ENCODE peak calls at places on chromosome 2, in nine cellular contexts. One of them, this sample, is unnamed. For H3K4me1 and H3K36me3, the result is how much of the 10 kb centered on the place peaks cover.

GRCh38 chr2:99571609-99572344 is 82.0 kb upstream of the REV1 start:
- DNase-seq in CD8-positive, alpha-beta memory T cell: no peak
- DNase-seq in adrenal gland: no peak
- DNase-seq in GM23338: no peak
- DNase-seq in CD8-positive, alpha-beta T cell: no peak
- DNase-seq in heart left ventricle: no peak
- DNase-seq in colonic mucosa: no peak
- DNase-seq in upper lobe of right lung: no peak
- DNase-seq in Peyer's patch: no peak
- DNase-seq in this sample: no peak

GRCh38 chr2:60958800-60959199 is 58.7 kb upstream of the PEX13 start:
- DNase-seq in heart left ventricle: no peak
- DNase-seq in adrenal gland: no peak
- DNase-seq in CD8-positive, alpha-beta memory T cell: no peak
- DNase-seq in CD8-positive, alpha-beta T cell: no peak
- DNase-seq in upper lobe of right lung: no peak
- DNase-seq in Peyer's patch: no peak
- DNase-seq in GM23338: no peak
- DNase-seq in colonic mucosa: no peak
- DNase-seq in this sample: no peak

GRCh38 chr2:188187726-188188125 is 103.9 kb upstream of the GULP1 start:
- DNase-seq in upper lobe of right lung: no peak
- DNase-seq in heart left ventricle: no peak
- DNase-seq in colonic mucosa: no peak
- DNase-seq in Peyer's patch: no peak
- DNase-seq in CD8-positive, alpha-beta T cell: no peak
- DNase-seq in GM23338: no peak
- DNase-seq in CD8-positive, alpha-beta memory T cell: no peak
- DNase-seq in adrenal gland: no peak
- DNase-seq in this sample: no peak

GRCh38 chr2:235227607-235228006 is 266.2 kb upstream of the AGAP1 start:
- DNase-seq in adrenal gland: no peak
- DNase-seq in CD8-positive, alpha-beta T cell: no peak
- DNase-seq in GM23338: no peak
- DNase-seq in colonic mucosa: no peak
- DNase-seq in heart left ventricle: no peak
- DNase-seq in CD8-positive, alpha-beta memory T cell: no peak
- DNase-seq in upper lobe of right lung: no peak
- DNase-seq in Peyer's patch: no peak
- DNase-seq in this sample: no peak

GRCh38 chr2:132965469-132965868 is 295.5 kb upstream of the LYPD1 start:
- DNase-seq in colonic mucosa: no peak
- DNase-seq in GM23338: no peak
- DNase-seq in heart left ventricle: no peak
- DNase-seq in CD8-positive, alpha-beta memory T cell: no peak
- DNase-seq in adrenal gland: no peak
- DNase-seq in Peyer's patch: no peak
- DNase-seq in CD8-positive, alpha-beta T cell: no peak
- DNase-seq in upper lobe of right lung: no peak
- DNase-seq in this sample: no peak

GRCh38 chr2:236271851-236272250 is 7.6 kb upstream of the ASB18 start:
- DNase-seq in GM23338: no peak
- DNase-seq in adrenal gland: no peak
- DNase-seq in heart left ventricle: no peak
- DNase-seq in Peyer's patch: no peak
- DNase-seq in CD8-positive, alpha-beta memory T cell: no peak
- DNase-seq in CD8-positive, alpha-beta T cell: no peak
- DNase-seq in colonic mucosa: no peak
- DNase-seq in upper lobe of right lung: no peak
- DNase-seq in this sample: no peak

GRCh38 chr2:145984541-145984940 is 1464.6 kb upstream of the ZEB2 start:
- DNase-seq in Peyer's patch: no peak
- DNase-seq in CD8-positive, alpha-beta memory T cell: no peak
- DNase-seq in CD8-positive, alpha-beta T cell: no peak
- DNase-seq in heart left ventricle: no peak
- DNase-seq in adrenal gland: no peak
- DNase-seq in GM23338: no peak
- DNase-seq in upper lobe of right lung: no peak
- DNase-seq in colonic mucosa: no peak
- DNase-seq in this sample: no peak

GRCh38 chr2:219269362-219270054 is 9.7 kb upstream of the DNAJB2 start:
- DNase-seq in colonic mucosa: peak
- DNase-seq in adrenal gland: peak
- DNase-seq in heart left ventricle: no peak
- DNase-seq in CD8-positive, alpha-beta T cell: no peak
- DNase-seq in CD8-positive, alpha-beta memory T cell: no peak
- DNase-seq in GM23338: no peak
- DNase-seq in upper lobe of right lung: peak
- DNase-seq in Peyer's patch: no peak
- DNase-seq in this sample: no peak

GRCh38 chr2:85584857-85585780 is 888 bp downstream of the VAMP5 start:
- DNase-seq in CD8-positive, alpha-beta T cell: peak
- DNase-seq in GM23338: peak
- DNase-seq in colonic mucosa: peak
- DNase-seq in Peyer's patch: no peak
- DNase-seq in CD8-positive, alpha-beta memory T cell: no peak
- DNase-seq in upper lobe of right lung: no peak
- DNase-seq in heart left ventricle: peak
- DNase-seq in adrenal gland: peak
- DNase-seq in this sample: no peak

GRCh38 chr2:201220102-201220570 is 37.2 kb downstream of the CASP10 start:
- DNase-seq in Peyer's patch: no peak
- DNase-seq in CD8-positive, alpha-beta memory T cell: no peak
- DNase-seq in colonic mucosa: peak
- DNase-seq in upper lobe of right lung: no peak
- DNase-seq in heart left ventricle: peak
- DNase-seq in GM23338: peak
- DNase-seq in adrenal gland: peak
- DNase-seq in CD8-positive, alpha-beta T cell: no peak
- DNase-seq in this sample: peak

DNA sequence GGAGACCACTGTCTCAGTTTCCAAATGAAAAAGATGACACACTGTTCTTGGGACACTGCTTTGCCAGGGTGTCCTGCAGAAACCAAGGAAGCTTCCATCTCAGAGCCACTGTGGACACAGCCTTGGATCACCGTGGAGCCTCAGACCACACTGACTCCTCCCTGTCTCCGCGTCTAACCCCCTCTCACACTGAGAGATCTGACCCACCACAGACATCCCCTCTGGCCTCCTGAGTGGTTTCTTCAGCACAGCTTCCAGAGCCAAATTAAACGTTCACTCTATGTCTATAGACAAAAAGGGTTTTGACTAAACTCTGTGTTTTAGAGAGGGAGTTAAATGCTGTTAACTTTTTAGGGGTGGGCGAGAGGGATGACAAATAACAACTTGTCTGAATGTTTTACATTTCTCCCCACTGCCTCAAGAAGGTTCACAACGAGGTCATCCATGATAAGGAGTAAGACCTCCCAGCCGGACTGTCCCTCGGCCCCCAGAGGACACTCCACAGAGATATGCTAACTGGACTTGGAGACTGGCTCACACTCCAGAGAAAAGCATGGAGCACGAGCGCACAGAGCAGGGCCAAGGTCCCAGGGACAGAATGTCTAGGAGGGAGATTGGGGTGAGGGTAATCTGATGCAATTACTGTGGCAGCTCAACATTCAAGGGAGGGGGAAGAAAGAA is 113.4 kb upstream of the PKDCC start:
- DNase-seq in upper lobe of right lung: no peak
- DNase-seq in CD8-positive, alpha-beta T cell: no peak
- DNase-seq in heart left ventricle: no peak
- DNase-seq in colonic mucosa: no peak
- DNase-seq in adrenal gland: no peak
- DNase-seq in Peyer's patch: no peak
- DNase-seq in CD8-positive, alpha-beta memory T cell: no peak
- DNase-seq in GM23338: no peak
- DNase-seq in this sample: no peak
- H3K4me1 ChIP-seq in upper lobe of right lung: under half
- H3K4me1 ChIP-seq in CD8-positive, alpha-beta T cell: under half
- H3K4me1 ChIP-seq in heart left ventricle: under half
- H3K4me1 ChIP-seq in colonic mucosa: under half
- H3K4me1 ChIP-seq in adrenal gland: under half
- H3K4me1 ChIP-seq in Peyer's patch: under half
- H3K4me1 ChIP-seq in CD8-positive, alpha-beta memory T cell: under half
- H3K4me1 ChIP-seq in GM23338: under half
- H3K4me1 ChIP-seq in this sample: under half

DNA sequence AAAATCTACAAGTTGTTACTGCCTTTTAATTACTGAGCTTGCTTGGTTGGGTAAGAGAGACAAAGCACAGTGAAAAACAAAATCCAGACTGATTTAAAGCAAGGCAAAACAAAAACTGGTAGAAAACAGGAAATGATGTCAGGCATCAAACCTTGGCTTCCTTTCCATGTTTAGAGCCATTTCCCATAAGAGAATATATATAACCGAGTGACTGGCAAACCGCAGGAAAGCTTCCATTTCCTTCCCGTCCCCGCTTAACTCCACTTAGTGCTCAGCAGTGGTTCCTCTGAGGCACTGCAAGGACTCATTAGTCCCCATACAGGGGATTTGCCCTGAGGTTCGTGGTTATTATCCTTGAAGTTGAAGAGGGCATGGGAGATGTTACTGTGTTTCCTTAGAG is 446.3 kb downstream of the LPIN1 start:
- DNase-seq in upper lobe of right lung: no peak
- DNase-seq in heart left ventricle: peak
- DNase-seq in CD8-positive, alpha-beta T cell: no peak
- DNase-seq in CD8-positive, alpha-beta memory T cell: no peak
- DNase-seq in adrenal gland: no peak
- DNase-seq in GM23338: no peak
- DNase-seq in Peyer's patch: no peak
- DNase-seq in colonic mucosa: no peak
- DNase-seq in this sample: no peak
- H3K27ac ChIP-seq in upper lobe of right lung: peak
- H3K27ac ChIP-seq in heart left ventricle: peak
- H3K27ac ChIP-seq in CD8-positive, alpha-beta T cell: no peak
- H3K27ac ChIP-seq in CD8-positive, alpha-beta memory T cell: no peak
- H3K27ac ChIP-seq in adrenal gland: peak
- H3K27ac ChIP-seq in GM23338: no peak
- H3K27ac ChIP-seq in Peyer's patch: no peak
- H3K27ac ChIP-seq in colonic mucosa: no peak
- H3K27ac ChIP-seq in this sample: no peak

DNA sequence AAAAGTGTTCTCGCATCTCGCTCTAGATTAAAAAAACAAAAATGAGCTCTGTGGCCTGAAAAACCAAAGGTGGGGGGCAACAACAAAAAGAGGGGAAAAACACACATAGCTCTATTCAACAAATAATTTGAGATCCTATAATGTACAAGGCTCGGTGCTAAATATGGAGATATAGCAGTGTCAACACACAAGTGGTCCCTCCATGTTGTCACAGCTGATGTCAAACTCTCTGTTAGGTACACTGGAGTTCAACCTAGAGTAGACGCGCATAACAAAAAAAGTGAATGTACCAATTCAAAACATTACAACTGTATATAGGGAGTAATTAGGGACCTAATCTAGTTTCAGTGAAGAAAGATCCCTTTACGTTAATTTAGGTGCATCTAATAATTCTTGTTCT is 5.9 kb downstream of the NCL start:
- DNase-seq in CD8-positive, alpha-beta T cell: no peak
- DNase-seq in GM23338: no peak
- DNase-seq in colonic mucosa: no peak
- DNase-seq in adrenal gland: no peak
- DNase-seq in CD8-positive, alpha-beta memory T cell: no peak
- DNase-seq in heart left ventricle: no peak
- DNase-seq in Peyer's patch: no peak
- DNase-seq in upper lobe of right lung: no peak
- DNase-seq in this sample: no peak
- H3K36me3 ChIP-seq in CD8-positive, alpha-beta T cell: half or more
- H3K36me3 ChIP-seq in GM23338: half or more
- H3K36me3 ChIP-seq in colonic mucosa: half or more
- H3K36me3 ChIP-seq in adrenal gland: half or more
- H3K36me3 ChIP-seq in CD8-positive, alpha-beta memory T cell: half or more
- H3K36me3 ChIP-seq in heart left ventricle: half or more
- H3K36me3 ChIP-seq in Peyer's patch: under half
- H3K36me3 ChIP-seq in upper lobe of right lung: half or more
- H3K36me3 ChIP-seq in this sample: half or more

GRCh38 chr2:52532956-52533355 is 1234.6 kb upstream of the CHAC2 start:
- DNase-seq in CD8-positive, alpha-beta memory T cell: no peak
- DNase-seq in upper lobe of right lung: no peak
- DNase-seq in heart left ventricle: no peak
- DNase-seq in colonic mucosa: no peak
- DNase-seq in GM23338: no peak
- DNase-seq in Peyer's patch: no peak
- DNase-seq in adrenal gland: no peak
- DNase-seq in CD8-positive, alpha-beta T cell: no peak
- DNase-seq in this sample: no peak

GRCh38 chr2:52539026-52539964 is 1228.3 kb upstream of the CHAC2 start:
- DNase-seq in GM23338: no peak
- DNase-seq in colonic mucosa: no peak
- DNase-seq in heart left ventricle: no peak
- DNase-seq in CD8-positive, alpha-beta memory T cell: no peak
- DNase-seq in adrenal gland: no peak
- DNase-seq in CD8-positive, alpha-beta T cell: no peak
- DNase-seq in upper lobe of right lung: no peak
- DNase-seq in Peyer's patch: no peak
- DNase-seq in this sample: no peak

GRCh38 chr2:52536929-52537460 is 1230.6 kb upstream of the CHAC2 start:
- DNase-seq in heart left ventricle: no peak
- DNase-seq in CD8-positive, alpha-beta T cell: no peak
- DNase-seq in CD8-positive, alpha-beta memory T cell: no peak
- DNase-seq in adrenal gland: no peak
- DNase-seq in GM23338: no peak
- DNase-seq in upper lobe of right lung: no peak
- DNase-seq in colonic mucosa: no peak
- DNase-seq in Peyer's patch: no peak
- DNase-seq in this sample: no peak

GRCh38 chr2:52542297-52542696 is 1225.3 kb upstream of the CHAC2 start:
- DNase-seq in CD8-positive, alpha-beta T cell: no peak
- DNase-seq in Peyer's patch: no peak
- DNase-seq in adrenal gland: no peak
- DNase-seq in colonic mucosa: no peak
- DNase-seq in heart left ventricle: no peak
- DNase-seq in GM23338: no peak
- DNase-seq in upper lobe of right lung: no peak
- DNase-seq in CD8-positive, alpha-beta memory T cell: no peak
- DNase-seq in this sample: no peak

GRCh38 chr2:52537588-52537987 is 1230.0 kb upstream of the CHAC2 start:
- DNase-seq in GM23338: no peak
- DNase-seq in CD8-positive, alpha-beta T cell: no peak
- DNase-seq in upper lobe of right lung: no peak
- DNase-seq in heart left ventricle: no peak
- DNase-seq in colonic mucosa: no peak
- DNase-seq in adrenal gland: no peak
- DNase-seq in Peyer's patch: no peak
- DNase-seq in CD8-positive, alpha-beta memory T cell: no peak
- DNase-seq in this sample: no peak
- H3K4me1 ChIP-seq in GM23338: under half
- H3K4me1 ChIP-seq in CD8-positive, alpha-beta T cell: under half
- H3K4me1 ChIP-seq in upper lobe of right lung: under half
- H3K4me1 ChIP-seq in heart left ventricle: under half
- H3K4me1 ChIP-seq in colonic mucosa: under half
- H3K4me1 ChIP-seq in adrenal gland: under half
- H3K4me1 ChIP-seq in Peyer's patch: under half
- H3K4me1 ChIP-seq in CD8-positive, alpha-beta memory T cell: under half
- H3K4me1 ChIP-seq in this sample: under half